ENCODE peak calls at places on chromosome 1, in four cellular contexts. Y is SK-N-DZ, I is GM12865, R is NCI-H1092. S is an unnamed sample.

GRCh38 chr1:70811815-70812214 is 235.8 kb downstream of the PTGER3 start:
- DNase-seq in R (no peak), I (no peak), Y (no peak), S (no peak)

GRCh38 chr1:183676515-183677189 is 23.5 kb upstream of the APOBEC4 start:
- DNase-seq in Y (peak), I (no peak), R (no peak), S (no peak)

GRCh38 chr1:202553560-202554038 is 156.7 kb downstream of the SYT2 start:
- DNase-seq in R (no peak), Y (peak), I (peak), S (no peak)

GRCh38 chr1:4741876-4742423 is 87.5 kb downstream of the AJAP1 start:
- DNase-seq in Y (no peak), I (no peak), R (no peak), S (no peak)

GRCh38 chr1:75134939-75135828 is 996 bp downstream of the LHX8 start:
- DNase-seq in I (no peak), Y (no peak), R (no peak), S (peak)

GRCh38 chr1:95309031-95309459 is 75.0 kb downstream of the RWDD3 start:
- DNase-seq in R (peak), Y (peak), I (peak), S (no peak)

GRCh38 chr1:18041685-18042355 is 65.8 kb upstream of the IGSF21 start:
- DNase-seq in Y (no peak), I (no peak), R (no peak), S (no peak)

GRCh38 chr1:183150445-183150844 is 35.6 kb upstream of the LAMC2 start:
- DNase-seq in I (no peak), Y (no peak), R (no peak), S (no peak)

GRCh38 chr1:34125721-34126380 is 39.2 kb downstream of the CSMD2 start:
- DNase-seq in R (no peak), Y (no peak), I (no peak), S (no peak)

GRCh38 chr1:12426030-12426429 is 192.0 kb downstream of the DHRS3 start:
- DNase-seq in R (no peak), Y (no peak), I (no peak), S (no peak)

GRCh38 chr1:6490181-6491075 is 1.0 kb downstream of the PLEKHG5 start:
- DNase-seq in R (peak), Y (peak), I (peak), S (peak)

GRCh38 chr1:165397945-165398344 is 41.4 kb upstream of the LMX1A start:
- DNase-seq in R (no peak), I (no peak), Y (no peak), S (no peak)

GRCh38 chr1:26761217-26761616 is 26.5 kb upstream of the PIGV start:
- DNase-seq in R (no peak), Y (no peak), I (no peak), S (no peak)

GRCh38 chr1:11670747-11671146 is 6.7 kb downstream of the FBXO6 start:
- DNase-seq in R (no peak), I (peak), Y (no peak), S (no peak)

GRCh38 chr1:110055493-110056283 is 14.8 kb downstream of the ALX3 start:
- DNase-seq in Y (no peak), R (no peak), I (no peak), S (no peak)

GRCh38 chr1:46461809-46462448 is 27.7 kb upstream of the DMBX1 start:
- DNase-seq in I (no peak), R (no peak), Y (peak), S (no peak)

GRCh38 chr1:185045793-185046441 is 559 bp downstream of the RNF2 start:
- DNase-seq in Y (peak), I (peak), R (peak), S (peak)

GRCh38 chr1:91133240-91133639 is 111.4 kb upstream of the ZNF644 start:
- DNase-seq in I (no peak), Y (no peak), R (no peak), S (no peak)

GRCh38 chr1:220880726-220881506 is 1.7 kb downstream of the HLX start:
- DNase-seq in Y (no peak), R (no peak), I (no peak), S (peak)

GRCh38 chr1:17075470-17076255 is 21.8 kb upstream of the SDHB start:
- DNase-seq in R (no peak), I (peak), Y (no peak), S (peak)

GRCh38 chr1:61261585-61261984 is 179.2 kb downstream of the NFIA start:
- DNase-seq in Y (no peak), R (no peak), I (no peak), S (no peak)

GRCh38 chr1:31627301-31627929 is 9.9 kb downstream of the HCRTR1 start:
- DNase-seq in R (no peak), Y (no peak), I (no peak), S (no peak)

GRCh38 chr1:93079685-93080141 is 630 bp downstream of the MTF2 start:
- DNase-seq in I (peak), R (no peak), Y (peak), S (peak)

GRCh38 chr1:115545791-115546733 is 95.7 kb upstream of the VANGL1 start:
- DNase-seq in Y (no peak), I (peak), R (peak), S (no peak)

GRCh38 chr1:16920951-16921350 is 780 bp upstream of the CROCC start:
- DNase-seq in I (no peak), Y (no peak), R (no peak), S (no peak)

GRCh38 chr1:245611251-245611650 is 456.5 kb downstream of the KIF26B start:
- DNase-seq in Y (no peak), R (no peak), I (no peak), S (peak)

GRCh38 chr1:6601049-6601864 is 1.4 kb downstream of the KLHL21 start:
- DNase-seq in I (peak), Y (no peak), R (no peak), S (peak)

GRCh38 chr1:45503462-45504360 is 3.6 kb downstream of the MMACHC start:
- DNase-seq in Y (no peak), R (no peak), I (peak), S (no peak)

GRCh38 chr1:183957216-183957830 is 80.2 kb downstream of the COLGALT2 start:
- DNase-seq in R (no peak), I (no peak), Y (no peak), S (no peak)

GRCh38 chr1:116666747-116667576 is 571 bp downstream of the IGSF3 start:
- DNase-seq in I (no peak), R (no peak), Y (no peak), S (peak)

GRCh38 chr1:235933017-235933416 is 66.3 kb upstream of the LYST start:
- DNase-seq in Y (no peak), R (no peak), I (no peak), S (no peak)

GRCh38 chr1:178632619-178633018 is 92.4 kb upstream of the RALGPS2 start:
- DNase-seq in Y (no peak), R (no peak), I (no peak), S (no peak)

GRCh38 chr1:239197871-239198270 is 188.5 kb upstream of the CHRM3 start:
- DNase-seq in I (no peak), Y (no peak), R (no peak), S (no peak)

GRCh38 chr1:178933709-178934573 is 63.1 kb upstream of the ANGPTL1 start:
- DNase-seq in I (peak), R (no peak), Y (no peak), S (no peak)

GRCh38 chr1:57450981-57451380 is 27.1 kb upstream of the DAB1 start:
- DNase-seq in Y (no peak), I (no peak), R (no peak), S (no peak)

GRCh38 chr1:1839311-1839965 is 51.4 kb downstream of the GNB1 start:
- DNase-seq in Y (no peak), I (no peak), R (no peak), S (no peak)

S was measured in GM13976.